ENCODE peak calls at places on chromosome 1, in six cellular contexts. One of them, this sample, is unnamed.

GRCh38 chr1:11730429-11730861 is 5.5 kb upstream of the AGTRAP start:
- DNase-seq in tibial nerve: no peak
- DNase-seq in A549: no peak
- DNase-seq in adrenal gland: no peak
- DNase-seq in stomach: no peak
- DNase-seq in lower lobe of right lung: no peak
- DNase-seq in this sample: peak; percentile 69

GRCh38 chr1:84887261-84887934 is 5.6 kb downstream of the LPAR3 start:
- DNase-seq in tibial nerve: no peak
- DNase-seq in A549: no peak
- DNase-seq in adrenal gland: no peak
- DNase-seq in stomach: no peak
- DNase-seq in lower lobe of right lung: no peak
- DNase-seq in this sample: no peak

GRCh38 chr1:98126740-98127139 is 205.9 kb upstream of the DPYD start:
- DNase-seq in tibial nerve: no peak
- DNase-seq in A549: no peak
- DNase-seq in adrenal gland: no peak
- DNase-seq in stomach: no peak
- DNase-seq in lower lobe of right lung: no peak
- DNase-seq in this sample: no peak

GRCh38 chr1:58584082-58584895 is 7.2 kb upstream of the TACSTD2 start:
- DNase-seq in tibial nerve: peak; percentile 68
- DNase-seq in A549: peak; percentile 29
- DNase-seq in adrenal gland: peak; percentile 71
- DNase-seq in stomach: peak; percentile 45
- DNase-seq in lower lobe of right lung: peak; percentile 73
- DNase-seq in this sample: peak; percentile 34

GRCh38 chr1:182259229-182259872 is 132.2 kb downstream of the GLUL start:
- DNase-seq in tibial nerve: peak; percentile 78
- DNase-seq in A549: no peak
- DNase-seq in adrenal gland: peak; percentile 47
- DNase-seq in stomach: peak; percentile 75
- DNase-seq in lower lobe of right lung: peak; percentile 67
- DNase-seq in this sample: peak; percentile 59

GRCh38 chr1:75724472-75725022 is at the start of gene ACADM:
- DNase-seq in tibial nerve: peak; percentile 78
- DNase-seq in A549: peak; percentile 61
- DNase-seq in adrenal gland: peak; percentile 88
- DNase-seq in stomach: peak; percentile 89
- DNase-seq in lower lobe of right lung: peak; percentile 91
- DNase-seq in this sample: peak; percentile 90

GRCh38 chr1:247680171-247680570 is 632 bp upstream of the OR13G1 start:
- DNase-seq in tibial nerve: no peak
- DNase-seq in A549: no peak
- DNase-seq in adrenal gland: no peak
- DNase-seq in stomach: no peak
- DNase-seq in lower lobe of right lung: no peak
- DNase-seq in this sample: no peak

GRCh38 chr1:198157847-198158765 is 1.3 kb downstream of the NEK7 start:
- DNase-seq in tibial nerve: no peak
- DNase-seq in A549: no peak
- DNase-seq in adrenal gland: no peak
- DNase-seq in stomach: no peak
- DNase-seq in lower lobe of right lung: no peak
- DNase-seq in this sample: no peak

GRCh38 chr1:76668046-76668445 is 199.2 kb upstream of the ST6GALNAC5 start:
- DNase-seq in tibial nerve: no peak
- DNase-seq in A549: no peak
- DNase-seq in adrenal gland: no peak
- DNase-seq in stomach: no peak
- DNase-seq in lower lobe of right lung: no peak
- DNase-seq in this sample: no peak

GRCh38 chr1:227372662-227373061 is 54.4 kb upstream of the CDC42BPA start:
- DNase-seq in tibial nerve: no peak
- DNase-seq in A549: peak; percentile 41
- DNase-seq in adrenal gland: peak; percentile 25
- DNase-seq in stomach: peak; percentile 57
- DNase-seq in lower lobe of right lung: no peak
- DNase-seq in this sample: no peak

GRCh38 chr1:223175032-223175431 is 32.0 kb upstream of the TLR5 start:
- DNase-seq in tibial nerve: peak; percentile 15
- DNase-seq in A549: no peak
- DNase-seq in adrenal gland: no peak
- DNase-seq in stomach: no peak
- DNase-seq in lower lobe of right lung: no peak
- DNase-seq in this sample: no peak

GRCh38 chr1:115755436-115756370 is 12.8 kb downstream of the CASQ2 start:
- DNase-seq in tibial nerve: no peak
- DNase-seq in A549: no peak
- DNase-seq in adrenal gland: no peak
- DNase-seq in stomach: no peak
- DNase-seq in lower lobe of right lung: no peak
- DNase-seq in this sample: no peak

GRCh38 chr1:223233410-223234163 is 90.5 kb upstream of the TLR5 start:
- DNase-seq in tibial nerve: no peak
- DNase-seq in A549: peak; percentile 42
- DNase-seq in adrenal gland: peak; percentile 68
- DNase-seq in stomach: peak; percentile 32
- DNase-seq in lower lobe of right lung: no peak
- DNase-seq in this sample: no peak

GRCh38 chr1:58895559-58896135 is 111.8 kb upstream of the JUN start:
- DNase-seq in tibial nerve: no peak
- DNase-seq in A549: no peak
- DNase-seq in adrenal gland: no peak
- DNase-seq in stomach: no peak
- DNase-seq in lower lobe of right lung: peak; percentile 57
- DNase-seq in this sample: no peak

GRCh38 chr1:157505481-157506272 is 46.6 kb downstream of the FCRL5 start:
- DNase-seq in tibial nerve: peak; percentile 45
- DNase-seq in A549: peak; percentile 57
- DNase-seq in adrenal gland: peak; percentile 42
- DNase-seq in stomach: peak; percentile 59
- DNase-seq in lower lobe of right lung: no peak
- DNase-seq in this sample: peak; percentile 58

GRCh38 chr1:37449936-37450335 is 24.4 kb upstream of the ZC3H12A start:
- DNase-seq in tibial nerve: no peak
- DNase-seq in A549: no peak
- DNase-seq in adrenal gland: no peak
- DNase-seq in stomach: no peak
- DNase-seq in lower lobe of right lung: peak; percentile 66
- DNase-seq in this sample: no peak

GRCh38 chr1:153957744-153958110 is 685 bp downstream of the CRTC2 start:
- DNase-seq in tibial nerve: no peak
- DNase-seq in A549: no peak
- DNase-seq in adrenal gland: no peak
- DNase-seq in stomach: no peak
- DNase-seq in lower lobe of right lung: no peak
- DNase-seq in this sample: no peak

GRCh38 chr1:92907949-92908684 is 53.1 kb downstream of the DIPK1A start:
- DNase-seq in tibial nerve: no peak
- DNase-seq in A549: no peak
- DNase-seq in adrenal gland: no peak
- DNase-seq in stomach: no peak
- DNase-seq in lower lobe of right lung: no peak
- DNase-seq in this sample: no peak

GRCh38 chr1:223207293-223208066 is 64.4 kb upstream of the TLR5 start:
- DNase-seq in tibial nerve: no peak
- DNase-seq in A549: no peak
- DNase-seq in adrenal gland: no peak
- DNase-seq in stomach: no peak
- DNase-seq in lower lobe of right lung: no peak
- DNase-seq in this sample: no peak

GRCh38 chr1:6030547-6031261 is 15.0 kb upstream of the KCNAB2 start:
- DNase-seq in tibial nerve: no peak
- DNase-seq in A549: no peak
- DNase-seq in adrenal gland: no peak
- DNase-seq in stomach: no peak
- DNase-seq in lower lobe of right lung: no peak
- DNase-seq in this sample: no peak

GRCh38 chr1:108057536-108057935 is 92.6 kb upstream of the VAV3 start:
- DNase-seq in tibial nerve: peak; percentile 65
- DNase-seq in A549: no peak
- DNase-seq in adrenal gland: peak; percentile 62
- DNase-seq in stomach: no peak
- DNase-seq in lower lobe of right lung: peak; percentile 72
- DNase-seq in this sample: no peak

GRCh38 chr1:192488058-192488457 is 87.5 kb upstream of the RGS1 start:
- DNase-seq in tibial nerve: no peak
- DNase-seq in A549: no peak
- DNase-seq in adrenal gland: no peak
- DNase-seq in stomach: no peak
- DNase-seq in lower lobe of right lung: no peak
- DNase-seq in this sample: no peak

GRCh38 chr1:41840592-41841246 is 78.0 kb downstream of the HIVEP3 start:
- DNase-seq in tibial nerve: no peak
- DNase-seq in A549: no peak
- DNase-seq in adrenal gland: no peak
- DNase-seq in stomach: no peak
- DNase-seq in lower lobe of right lung: no peak
- DNase-seq in this sample: no peak

GRCh38 chr1:202438393-202439174 is 90.1 kb downstream of the PPP1R12B start:
- DNase-seq in tibial nerve: no peak
- DNase-seq in A549: no peak
- DNase-seq in adrenal gland: no peak
- DNase-seq in stomach: no peak
- DNase-seq in lower lobe of right lung: no peak
- DNase-seq in this sample: no peak

GRCh38 chr1:202433155-202434043 is 84.9 kb downstream of the PPP1R12B start:
- DNase-seq in tibial nerve: no peak
- DNase-seq in A549: no peak
- DNase-seq in adrenal gland: no peak
- DNase-seq in stomach: no peak
- DNase-seq in lower lobe of right lung: no peak
- DNase-seq in this sample: no peak

GRCh38 chr1:202434059-202434458 is 85.6 kb downstream of the PPP1R12B start:
- DNase-seq in tibial nerve: no peak
- DNase-seq in A549: no peak
- DNase-seq in adrenal gland: no peak
- DNase-seq in stomach: no peak
- DNase-seq in lower lobe of right lung: no peak
- DNase-seq in this sample: no peak

GRCh38 chr1:202439308-202439707 is 90.8 kb downstream of the PPP1R12B start:
- DNase-seq in tibial nerve: no peak
- DNase-seq in A549: no peak
- DNase-seq in adrenal gland: no peak
- DNase-seq in stomach: no peak
- DNase-seq in lower lobe of right lung: no peak
- DNase-seq in this sample: no peak
- H3K4me1 ChIP-seq in tibial nerve: no peaks in the 10 kb centered on the region
- H3K4me1 ChIP-seq in A549: no peaks in the 10 kb centered on the region
- H3K4me1 ChIP-seq in adrenal gland: no peaks in the 10 kb centered on the region
- H3K4me1 ChIP-seq in stomach: no peaks in the 10 kb centered on the region
- H3K4me1 ChIP-seq in lower lobe of right lung: no peaks in the 10 kb centered on the region
- H3K4me1 ChIP-seq in this sample: no peaks in the 10 kb centered on the region

DNA sequence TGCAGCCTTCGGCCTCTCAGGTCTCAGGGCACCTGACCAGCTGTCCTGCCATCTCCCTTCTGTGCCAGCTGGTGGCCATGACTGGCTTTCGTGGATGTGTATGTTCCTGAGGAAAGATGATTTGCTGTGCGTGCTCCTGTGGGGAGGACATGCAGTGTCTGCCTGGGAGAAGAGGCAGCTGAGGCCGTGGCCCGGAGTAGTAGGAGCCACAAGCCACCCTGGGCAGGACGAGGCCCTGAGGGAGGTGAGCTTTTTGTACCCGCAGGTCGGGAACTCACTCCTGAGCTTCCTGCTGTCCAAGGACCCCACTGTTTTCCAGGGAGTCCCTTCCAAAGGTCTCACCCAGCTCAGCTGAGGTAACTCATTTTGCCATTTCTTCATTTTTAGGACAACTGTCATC is 58.5 kb downstream of the PIK3CD start:
- DNase-seq in tibial nerve: no peak
- DNase-seq in A549: no peak
- DNase-seq in adrenal gland: no peak
- DNase-seq in stomach: no peak
- DNase-seq in lower lobe of right lung: no peak
- DNase-seq in this sample: no peak
- H3K4me1 ChIP-seq in tibial nerve: no peaks in the 10 kb centered on the region
- H3K4me1 ChIP-seq in A549: no peaks in the 10 kb centered on the region
- H3K4me1 ChIP-seq in adrenal gland: no peaks in the 10 kb centered on the region
- H3K4me1 ChIP-seq in stomach: no peaks in the 10 kb centered on the region
- H3K4me1 ChIP-seq in lower lobe of right lung: peaks cover 2% of the 10 kb centered on the region
- H3K4me1 ChIP-seq in this sample: no peaks in the 10 kb centered on the region

DNA sequence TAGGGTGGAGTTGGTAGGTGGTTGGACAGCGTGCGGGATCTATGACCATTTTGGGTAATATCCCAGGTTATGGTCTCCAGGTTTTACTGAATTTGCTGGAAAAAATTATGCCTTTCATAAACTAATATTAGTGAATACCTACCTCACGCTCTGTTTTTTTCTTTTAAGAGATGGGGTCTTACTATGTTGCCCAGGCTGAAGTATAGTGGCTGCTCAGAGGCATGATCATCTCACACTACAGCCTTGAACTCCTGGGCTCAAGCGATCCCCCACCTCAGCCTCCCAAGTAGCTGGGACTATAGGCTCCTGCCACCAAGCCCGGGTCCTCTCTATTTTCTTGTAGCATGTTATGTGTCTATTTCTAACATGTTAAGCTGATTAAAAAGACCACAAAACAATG is 100.2 kb downstream of the RHOU start:
- DNase-seq in tibial nerve: no peak
- DNase-seq in A549: no peak
- DNase-seq in adrenal gland: no peak
- DNase-seq in stomach: no peak
- DNase-seq in lower lobe of right lung: no peak
- DNase-seq in this sample: no peak
- H3K4me1 ChIP-seq in tibial nerve: peaks cover 11% of the 10 kb centered on the region
- H3K4me1 ChIP-seq in A549: peaks cover 59% of the 10 kb centered on the region
- H3K4me1 ChIP-seq in adrenal gland: peaks cover 16% of the 10 kb centered on the region
- H3K4me1 ChIP-seq in stomach: peaks cover 45% of the 10 kb centered on the region
- H3K4me1 ChIP-seq in lower lobe of right lung: peaks cover 21% of the 10 kb centered on the region
- H3K4me1 ChIP-seq in this sample: peaks cover 39% of the 10 kb centered on the region

DNA sequence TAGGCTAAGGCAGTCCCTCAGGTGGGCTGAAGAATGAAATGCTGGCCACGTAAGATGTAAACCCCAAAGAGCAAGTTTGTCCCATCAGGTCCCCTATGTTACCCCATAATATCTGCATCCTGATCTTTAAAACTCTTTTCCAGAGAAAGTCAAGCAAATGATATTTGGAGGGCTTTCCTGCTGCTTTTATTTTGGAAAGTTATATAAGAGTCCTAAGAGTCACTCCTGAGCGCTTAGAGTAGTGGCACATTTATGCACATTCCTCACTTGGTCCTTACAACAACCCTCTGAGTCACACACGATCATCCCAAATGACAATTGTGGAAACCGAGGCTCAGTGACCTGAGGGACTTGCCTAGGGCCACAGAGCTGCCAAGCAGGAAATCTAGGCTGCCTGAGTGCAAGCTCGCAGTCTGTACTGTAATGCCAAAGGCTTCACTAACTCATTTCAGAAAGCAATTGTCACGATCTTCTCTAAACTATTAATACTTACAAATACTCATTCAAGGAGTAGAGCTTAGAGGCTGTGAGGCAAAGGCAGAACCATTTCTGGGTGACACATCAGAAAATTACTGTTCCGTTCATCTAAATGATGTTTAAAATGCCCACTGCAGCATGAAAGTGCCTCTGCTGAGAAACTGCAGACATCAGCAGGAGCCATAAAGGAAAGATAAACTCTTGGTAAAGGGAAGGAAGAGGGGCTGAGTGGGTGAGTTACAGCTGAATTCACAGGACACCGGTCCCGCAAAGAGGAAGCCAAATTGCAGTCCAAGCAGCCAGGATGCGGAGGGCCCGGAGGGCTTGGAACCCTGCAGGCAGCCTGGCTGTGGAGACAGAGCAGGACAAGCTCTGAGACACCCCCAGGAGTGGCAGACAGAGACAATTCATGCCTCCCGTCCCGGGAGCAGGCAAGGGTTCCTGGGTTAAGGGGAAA is 30.8 kb downstream of the CAPZB start:
- DNase-seq in tibial nerve: no peak
- DNase-seq in A549: no peak
- DNase-seq in adrenal gland: no peak
- DNase-seq in stomach: no peak
- DNase-seq in lower lobe of right lung: no peak
- DNase-seq in this sample: no peak
- H3K4me1 ChIP-seq in tibial nerve: peaks cover 86% of the 10 kb centered on the region
- H3K4me1 ChIP-seq in A549: peaks cover 33% of the 10 kb centered on the region
- H3K4me1 ChIP-seq in adrenal gland: peaks cover 38% of the 10 kb centered on the region
- H3K4me1 ChIP-seq in stomach: peaks cover 98% of the 10 kb centered on the region
- H3K4me1 ChIP-seq in lower lobe of right lung: peaks cover 100% of the 10 kb centered on the region
- H3K4me1 ChIP-seq in this sample: peaks cover 61% of the 10 kb centered on the region

This sample was measured in mucosa of descending colon.